ENCODE peak calls at places on chromosomes 4 and X, in eight cellular contexts. N is fibroblast of mammary gland, G is GM12878, P is AG04450, C is neural progenitor cell, Z is ovary, D is right lobe of liver, B is hepatocyte. Q is an unnamed sample.

GRCh38 chrX:140505421-140506337 is 810 bp upstream of the SOX3 start:
- DNase-seq in B (no peak), N (no peak), Z (no peak), P (no peak), C (peak), G (no peak), D (no peak), Q (no peak)

GRCh38 chr4:82833696-82834313 is 35.2 kb upstream of the SCD5 start:
- DNase-seq in G (no peak), B (peak), P (peak), D (no peak), N (peak), C (no peak), Z (no peak), Q (no peak)

GRCh38 chrX:138485224-138485623 is 226.3 kb downstream of the FGF13 start:
- DNase-seq in B (no peak), N (no peak), G (no peak), C (no peak), P (no peak), Z (no peak), D (no peak), Q (no peak)

GRCh38 chr4:68960294-68961163 is 8.9 kb upstream of the UGT2A3 start:
- DNase-seq in N (no peak), Z (no peak), B (no peak), G (no peak), C (no peak), D (no peak), P (no peak), Q (no peak)

GRCh38 chrX:1534321-1535168 is 2.4 kb downstream of the P2RY8 start:
- DNase-seq in N (no peak), D (peak), B (no peak), C (peak), Z (no peak), P (no peak), G (no peak), Q (peak)

GRCh38 chrX:140034916-140035315 is 69.6 kb upstream of the CXorf66 start:
- DNase-seq in C (peak), B (no peak), D (no peak), G (no peak), N (no peak), Z (no peak), P (no peak), Q (no peak)

GRCh38 chr4:169250796-169251195 is 20.0 kb downstream of the SH3RF1 start:
- DNase-seq in D (no peak), Z (no peak), P (no peak), N (no peak), C (no peak), G (no peak), B (no peak), Q (no peak)

GRCh38 chr4:98113005-98113404 is 30.3 kb downstream of the STPG2 start:
- DNase-seq in D (no peak), G (no peak), P (no peak), C (peak), N (peak), Z (no peak), B (peak), Q (no peak)

GRCh38 chr4:39721788-39722187 is 23.9 kb downstream of the UBE2K start:
- DNase-seq in N (no peak), C (no peak), B (no peak), P (no peak), Z (no peak), G (no peak), D (no peak), Q (no peak)

GRCh38 chrX:119636419-119636818 is 30.2 kb upstream of the NKRF start:
- DNase-seq in N (no peak), D (no peak), P (no peak), Z (no peak), G (peak), C (no peak), B (no peak), Q (no peak)

GRCh38 chr4:106304632-106305031 is 11.4 kb downstream of the TBCK start:
- DNase-seq in C (no peak), Z (no peak), N (no peak), P (no peak), D (no peak), G (no peak), B (no peak), Q (no peak)

GRCh38 chr4:80266902-80267380 is 477 bp downstream of the FGF5 start:
- DNase-seq in C (peak), B (peak), N (peak), Z (no peak), D (no peak), P (no peak), G (no peak), Q (no peak)

GRCh38 chr4:48243429-48243828 is 26.2 kb downstream of the TEC start:
- DNase-seq in G (no peak), Z (no peak), P (no peak), C (no peak), D (no peak), B (no peak), N (no peak), Q (no peak)

GRCh38 chr4:81724925-81725329 is 253.2 kb upstream of the RASGEF1B start:
- DNase-seq in N (peak), G (peak), P (no peak), D (peak), Z (no peak), B (peak), C (peak), Q (no peak)

GRCh38 chrX:124190440-124190839 is 142.0 kb upstream of the TEX13D start:
- DNase-seq in P (no peak), C (no peak), B (no peak), G (no peak), Z (no peak), N (no peak), D (no peak), Q (no peak)

GRCh38 chr4:23237771-23238170 is 545.0 kb downstream of the GBA3 start:
- DNase-seq in N (peak), Z (no peak), P (no peak), B (no peak), C (no peak), D (peak), G (no peak), Q (no peak)

GRCh38 chr4:95547708-95548471 is 883 bp downstream of the UNC5C start:
- DNase-seq in C (peak), B (peak), N (no peak), Z (peak), G (no peak), P (no peak), D (no peak), Q (no peak)

GRCh38 chr4:2341911-2342652 is 76.4 kb downstream of the ZFYVE28 start:
- DNase-seq in G (no peak), N (no peak), D (no peak), P (no peak), B (peak), Z (no peak), C (no peak), Q (no peak)

GRCh38 chr4:56468097-56468422 is 643 bp downstream of the SRP72 start:
- DNase-seq in N (peak), C (peak), D (peak), B (peak), Z (no peak), P (no peak), G (peak), Q (no peak)

GRCh38 chr4:152870605-152871004 is 65.5 kb upstream of the FHDC1 start:
- DNase-seq in Z (no peak), G (no peak), N (no peak), B (no peak), D (no peak), C (peak), P (no peak), Q (no peak)

GRCh38 chr4:104475652-104476051 is 19.0 kb downstream of the CXXC4 start:
- DNase-seq in N (no peak), D (no peak), G (no peak), B (no peak), C (peak), Z (no peak), P (no peak), Q (no peak)

GRCh38 chrX:40147399-40148188 is 49.8 kb upstream of the BCOR start:
- DNase-seq in B (peak), G (no peak), N (no peak), D (no peak), Z (no peak), C (peak), P (no peak), Q (no peak)

GRCh38 chrX:290476-291166 is 9.4 kb downstream of the PLCXD1 start:
- DNase-seq in C (no peak), P (no peak), D (peak), Z (no peak), B (no peak), N (no peak), G (no peak), Q (no peak)

GRCh38 chr4:70315928-70316327 is 18.9 kb upstream of the CABS1 start:
- DNase-seq in C (no peak), G (no peak), N (no peak), D (no peak), Z (no peak), P (no peak), B (no peak), Q (no peak)

GRCh38 chr4:39045791-39046221 is 13.6 kb upstream of the TMEM156 start:
- DNase-seq in C (no peak), Z (no peak), G (no peak), D (no peak), B (no peak), P (no peak), N (no peak), Q (no peak)

GRCh38 chr4:814312-814850 is 11.5 kb downstream of the CPLX1 start:
- DNase-seq in B (no peak), Z (no peak), N (no peak), G (no peak), P (no peak), C (no peak), D (no peak), Q (no peak)

GRCh38 chr4:815464-816146 is 10.3 kb downstream of the CPLX1 start:
- DNase-seq in N (no peak), C (no peak), P (no peak), Z (no peak), G (no peak), B (peak), D (no peak), Q (no peak)

GRCh38 chr4:818106-818921 is 7.6 kb downstream of the CPLX1 start:
- DNase-seq in G (no peak), N (no peak), B (no peak), P (no peak), D (peak), Z (no peak), C (no peak), Q (no peak)

GRCh38 chr4:808860-809570 is 16.9 kb downstream of the CPLX1 start:
- DNase-seq in Z (no peak), C (no peak), G (no peak), P (no peak), B (no peak), N (no peak), D (no peak), Q (no peak)

GRCh38 chr4:813900-814299 is 12.0 kb downstream of the CPLX1 start:
- DNase-seq in C (no peak), G (no peak), D (no peak), Z (no peak), N (no peak), P (no peak), B (no peak), Q (no peak)
- TF ChIP-seq CTCF in C (peak), G (peak), D (no peak), Z (no peak), N (no peak), P (peak), B (peak), Q (no peak)

DNA sequence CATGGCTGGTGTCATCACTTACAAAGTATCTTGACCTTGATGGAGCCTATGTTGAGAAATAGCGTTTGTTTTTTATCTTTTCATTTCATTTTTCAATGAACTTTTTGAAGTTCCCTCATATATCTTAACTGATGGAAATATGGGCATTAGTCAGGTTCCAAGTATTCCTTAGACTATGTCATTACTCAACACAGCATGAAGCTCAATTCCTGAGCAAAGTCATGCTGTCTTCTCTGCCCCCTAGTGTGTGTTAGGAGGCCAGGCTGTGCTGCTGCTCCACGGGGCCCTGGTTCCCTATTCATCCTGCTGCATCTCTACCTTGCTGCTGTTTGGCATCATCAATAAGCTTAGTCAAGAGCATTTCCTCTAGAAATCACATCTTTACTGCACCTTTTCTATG is 40.9 kb downstream of the GPR143 start:
- DNase-seq in D (no peak), P (no peak), G (no peak), B (no peak), Z (no peak), C (no peak), N (no peak), Q (no peak)
- TF ChIP-seq CTCF in D (no peak), P (no peak), G (no peak), B (no peak), Z (no peak), C (no peak), N (no peak), Q (no peak)

GRCh38 chrX:10726647-10727046 is 106.3 kb upstream of the MID1 start:
- DNase-seq in D (no peak), G (no peak), B (no peak), P (peak), Z (no peak), N (peak), C (no peak), Q (no peak)

GRCh38 chrX:10722804-10723364 is 102.5 kb upstream of the MID1 start:
- DNase-seq in N (peak), P (peak), Z (peak), G (no peak), B (peak), D (peak), C (peak), Q (peak)

GRCh38 chrX:10729000-10729399 is 108.6 kb upstream of the MID1 start:
- DNase-seq in N (no peak), B (no peak), D (no peak), C (peak), G (no peak), P (no peak), Z (no peak), Q (no peak)

GRCh38 chrX:10725071-10725470 is 104.7 kb upstream of the MID1 start:
- DNase-seq in D (no peak), N (no peak), Z (no peak), B (no peak), P (no peak), C (peak), G (no peak), Q (no peak)
- TF ChIP-seq CTCF in D (peak), N (peak), Z (no peak), B (peak), P (peak), C (peak), G (peak), Q (peak)

GRCh38 chr4:133147922-133148689 is 988 bp upstream of the PCDH10 start:
- DNase-seq in B (peak), P (no peak), N (peak), C (peak), G (no peak), Z (no peak), D (no peak), Q (no peak)
- TF ChIP-seq CTCF in B (no peak), P (peak), N (no peak), C (peak), G (no peak), Z (no peak), D (no peak), Q (no peak)

GRCh38 chrX:129840334-129840733 is 3.4 kb downstream of the ZDHHC9 start:
- DNase-seq in Z (no peak), P (no peak), N (peak), B (no peak), D (no peak), C (peak), G (no peak), Q (no peak)
- TF ChIP-seq CTCF in Z (no peak), P (no peak), N (no peak), B (no peak), D (no peak), C (no peak), G (no peak), Q (no peak)

GRCh38 chr4:183600189-183600685 is 58.7 kb downstream of the RWDD4 start:
- DNase-seq in G (no peak), Z (no peak), N (no peak), C (peak), P (no peak), B (no peak), D (no peak), Q (no peak)
- TF ChIP-seq CTCF in G (peak), Z (no peak), N (peak), C (peak), P (peak), B (peak), D (no peak), Q (peak)

GRCh38 chrX:85611926-85612325 is 232.5 kb upstream of the POF1B start:
- DNase-seq in P (no peak), G (no peak), C (no peak), Z (no peak), N (peak), D (no peak), B (no peak), Q (no peak)
- TF ChIP-seq CTCF in P (peak), G (peak), C (peak), Z (no peak), N (peak), D (peak), B (peak), Q (no peak)